ENCODE peak calls at places on chromosome 2, in nine cellular contexts. U, V, F, Y, S, A, X, O and G are unnamed samples.
A peak's percentile ranks its signal among the peaks of the same experiment; 100 is the strongest.

GRCh38 chr2:204972606-204973336 is 427.5 kb downstream of the PARD3B start:
- DNase-seq in U (no peak), V (no peak), F (peak; percentile 35), Y (no peak), S (no peak), A (no peak), X (no peak), O (no peak), G (no peak)

GRCh38 chr2:27703638-27704341 is 40.1 kb downstream of the SLC4A1AP start:
- DNase-seq in U (peak; percentile 51), V (peak; percentile 65), F (peak; percentile 84), Y (no peak), S (peak; percentile 88), A (no peak), X (peak; percentile 83), O (peak; percentile 68), G (peak; percentile 80)

GRCh38 chr2:214310319-214310718 is 100.5 kb upstream of the VWC2L start:
- DNase-seq in U (no peak), V (no peak), F (no peak), Y (no peak), S (no peak), A (no peak), X (peak; percentile 5), O (no peak), G (peak; percentile 12)

GRCh38 chr2:118185210-118186109 is 97.2 kb downstream of the INSIG2 start:
- DNase-seq in U (peak; percentile 37), V (peak; percentile 74), F (peak; percentile 62), Y (no peak), S (peak; percentile 72), A (no peak), X (peak; percentile 48), O (no peak), G (peak; percentile 34)

GRCh38 chr2:24471662-24472061 is 19.4 kb upstream of the NCOA1 start:
- DNase-seq in U (no peak), V (no peak), F (no peak), Y (no peak), S (no peak), A (no peak), X (no peak), O (no peak), G (no peak)

GRCh38 chr2:240598311-240598911 is 11.9 kb downstream of the CAPN10 start:
- DNase-seq in U (no peak), V (no peak), F (no peak), Y (no peak), S (no peak), A (no peak), X (no peak), O (no peak), G (no peak)

GRCh38 chr2:132676999-132677398 is 7.0 kb upstream of the LYPD1 start:
- DNase-seq in U (no peak), V (no peak), F (no peak), Y (no peak), S (no peak), A (no peak), X (peak; percentile 24), O (no peak), G (no peak)

GRCh38 chr2:237860273-237860935 is 981 bp downstream of the RAMP1 start:
- DNase-seq in U (no peak), V (peak; percentile 20), F (no peak), Y (no peak), S (no peak), A (no peak), X (no peak), O (no peak), G (no peak)

GRCh38 chr2:85277416-85278158 is 50.2 kb downstream of the TGOLN2 start:
- DNase-seq in U (no peak), V (no peak), F (no peak), Y (peak; percentile 95), S (no peak), A (no peak), X (no peak), O (no peak), G (peak; percentile 88)

GRCh38 chr2:25251461-25252273 is 83.3 kb upstream of the POMC start:
- DNase-seq in U (no peak), V (peak; percentile 92), F (peak; percentile 88), Y (no peak), S (peak; percentile 84), A (no peak), X (peak; percentile 39), O (no peak), G (peak; percentile 27)

GRCh38 chr2:96913398-96914202 is 43.7 kb upstream of the SEMA4C start:
- DNase-seq in U (no peak), V (no peak), F (no peak), Y (no peak), S (no peak), A (no peak), X (no peak), O (no peak), G (no peak)

GRCh38 chr2:186540971-186541370 is 48.9 kb upstream of the ITGAV start:
- DNase-seq in U (no peak), V (no peak), F (no peak), Y (no peak), S (no peak), A (no peak), X (no peak), O (no peak), G (no peak)

GRCh38 chr2:173124441-173124840 is 48.8 kb downstream of the MAP3K20 start:
- DNase-seq in U (no peak), V (no peak), F (no peak), Y (peak; percentile 73), S (no peak), A (no peak), X (peak; percentile 31), O (no peak), G (peak; percentile 94)

GRCh38 chr2:241224068-241224850 is 35.8 kb downstream of the ANO7 start:
- DNase-seq in U (no peak), V (no peak), F (no peak), Y (no peak), S (peak; percentile 62), A (peak; percentile 76), X (peak; percentile 66), O (no peak), G (peak; percentile 27)

GRCh38 chr2:168397629-168398028 is 58.4 kb upstream of the CERS6 start:
- DNase-seq in U (no peak), V (no peak), F (no peak), Y (peak; percentile 18), S (no peak), A (no peak), X (no peak), O (no peak), G (peak; percentile 71)